ENCODE peak calls at places on chromosomes 2 and 18, in six cellular contexts. One of them, this sample, is unnamed.

GRCh38 chr2:27958711-27959378 is 68.3 kb downstream of the BABAM2 start:
- DNase-seq in cardiac fibroblast: peak
- DNase-seq in mucosa of gallbladder: no peak
- DNase-seq in DMS53: no peak
- DNase-seq in GM12878: no peak
- DNase-seq in T-cell: no peak
- DNase-seq in this sample: no peak

GRCh38 chr2:88452151-88452851 is at the start of gene FOXI3:
- DNase-seq in mucosa of gallbladder: no peak
- DNase-seq in cardiac fibroblast: no peak
- DNase-seq in DMS53: peak
- DNase-seq in T-cell: no peak
- DNase-seq in GM12878: no peak
- DNase-seq in this sample: no peak

GRCh38 chr2:238702691-238703415 is 145.0 kb upstream of the TWIST2 start:
- DNase-seq in cardiac fibroblast: no peak
- DNase-seq in T-cell: no peak
- DNase-seq in DMS53: no peak
- DNase-seq in GM12878: no peak
- DNase-seq in mucosa of gallbladder: no peak
- DNase-seq in this sample: no peak

GRCh38 chr18:10312316-10313015 is 142.0 kb upstream of the APCDD1 start:
- DNase-seq in mucosa of gallbladder: no peak
- DNase-seq in cardiac fibroblast: no peak
- DNase-seq in DMS53: no peak
- DNase-seq in GM12878: no peak
- DNase-seq in T-cell: no peak
- DNase-seq in this sample: no peak

GRCh38 chr2:241131531-241131930 is 17.7 kb downstream of the PASK start:
- DNase-seq in T-cell: no peak
- DNase-seq in cardiac fibroblast: no peak
- DNase-seq in DMS53: no peak
- DNase-seq in mucosa of gallbladder: no peak
- DNase-seq in GM12878: no peak
- DNase-seq in this sample: no peak

GRCh38 chr18:74996055-74996454 is 212.9 kb downstream of the PTGR3 start:
- DNase-seq in DMS53: no peak
- DNase-seq in cardiac fibroblast: no peak
- DNase-seq in T-cell: no peak
- DNase-seq in mucosa of gallbladder: no peak
- DNase-seq in GM12878: no peak
- DNase-seq in this sample: no peak

GRCh38 chr2:180907731-180908130 is 72.7 kb upstream of the UBE2E3 start:
- DNase-seq in DMS53: peak
- DNase-seq in T-cell: no peak
- DNase-seq in GM12878: no peak
- DNase-seq in cardiac fibroblast: peak
- DNase-seq in mucosa of gallbladder: no peak
- DNase-seq in this sample: no peak

GRCh38 chr18:26813043-26813442 is 52.5 kb downstream of the AQP4 start:
- DNase-seq in mucosa of gallbladder: peak
- DNase-seq in cardiac fibroblast: peak
- DNase-seq in DMS53: peak
- DNase-seq in T-cell: no peak
- DNase-seq in GM12878: peak
- DNase-seq in this sample: peak

GRCh38 chr2:221073650-221074049 is 498.5 kb downstream of the EPHA4 start:
- DNase-seq in DMS53: no peak
- DNase-seq in T-cell: no peak
- DNase-seq in GM12878: no peak
- DNase-seq in mucosa of gallbladder: no peak
- DNase-seq in cardiac fibroblast: no peak
- DNase-seq in this sample: no peak

GRCh38 chr2:189022002-189022401 is 47.8 kb downstream of the COL3A1 start:
- DNase-seq in GM12878: no peak
- DNase-seq in mucosa of gallbladder: no peak
- DNase-seq in DMS53: no peak
- DNase-seq in cardiac fibroblast: peak
- DNase-seq in T-cell: no peak
- DNase-seq in this sample: no peak

GRCh38 chr2:26562811-26563645 is 78.1 kb downstream of the CIB4 start:
- DNase-seq in cardiac fibroblast: peak
- DNase-seq in T-cell: no peak
- DNase-seq in DMS53: peak
- DNase-seq in mucosa of gallbladder: peak
- DNase-seq in GM12878: no peak
- DNase-seq in this sample: no peak

GRCh38 chr2:237143676-237144440 is 58.2 kb downstream of the COPS8 start:
- DNase-seq in DMS53: no peak
- DNase-seq in GM12878: no peak
- DNase-seq in mucosa of gallbladder: no peak
- DNase-seq in cardiac fibroblast: peak
- DNase-seq in T-cell: no peak
- DNase-seq in this sample: no peak

GRCh38 chr2:65831528-65831927 is 399.1 kb upstream of the SPRED2 start:
- DNase-seq in cardiac fibroblast: no peak
- DNase-seq in mucosa of gallbladder: no peak
- DNase-seq in T-cell: no peak
- DNase-seq in DMS53: no peak
- DNase-seq in GM12878: no peak
- DNase-seq in this sample: no peak

GRCh38 chr18:51108330-51108729 is 78.3 kb downstream of the SMAD4 start:
- DNase-seq in T-cell: no peak
- DNase-seq in GM12878: no peak
- DNase-seq in cardiac fibroblast: no peak
- DNase-seq in DMS53: no peak
- DNase-seq in mucosa of gallbladder: no peak
- DNase-seq in this sample: no peak

GRCh38 chr2:19320813-19321212 is 37.6 kb downstream of the OSR1 start:
- DNase-seq in DMS53: no peak
- DNase-seq in T-cell: no peak
- DNase-seq in GM12878: no peak
- DNase-seq in mucosa of gallbladder: no peak
- DNase-seq in cardiac fibroblast: no peak
- DNase-seq in this sample: no peak